ENCODE peak calls at places on chromosomes 7 and 10, in seven cellular contexts. L is stimulated activated naive CD8-positive, alpha-beta T cell treated with anti-CD3 and anti-CD28 coated beads, Interleukin-15, Interleukin-2, amounts not matched to agents 100 U/mL and 50 U/mL, for 24 hours; N is GM04503; H is ecto neural progenitor cell; C is prostate gland; J is lower lobe of right lung; M is DMS53. W is an unnamed sample.

GRCh38 chr7:27251513-27252306 is 9.1 kb downstream of the EVX1 start:
- DNase-seq in L (no peak), M (peak; percentile 85), J (no peak), H (peak; percentile 74), N (no peak), C (no peak), W (no peak)

GRCh38 chr10:4704034-4704545 is 121.9 kb upstream of the AKR1E2 start:
- DNase-seq in H (no peak), J (no peak), N (peak; percentile 82), C (no peak), M (no peak), L (no peak), W (no peak)

GRCh38 chr7:100607111-100607510 is 4.9 kb downstream of the PCOLCE start:
- DNase-seq in N (no peak), M (no peak), C (no peak), J (no peak), L (no peak), H (no peak), W (no peak)

GRCh38 chr10:3476186-3476585 is 303.6 kb upstream of the PITRM1 start:
- DNase-seq in J (no peak), N (peak; percentile 68), L (no peak), H (peak; percentile 43), C (no peak), M (no peak), W (no peak)

GRCh38 chr7:66413379-66414114 is 208.4 kb downstream of the TPST1 start:
- DNase-seq in N (no peak), C (peak; percentile 52), J (peak; percentile 90), L (peak; percentile 87), M (peak; percentile 100), H (peak; percentile 97), W (peak; percentile 92)

GRCh38 chr10:7659560-7659959 is 7.2 kb downstream of the ITIH5 start:
- DNase-seq in N (no peak), J (no peak), M (no peak), C (no peak), H (no peak), L (no peak), W (no peak)

GRCh38 chr7:134875867-134876266 is 96.4 kb downstream of the CALD1 start:
- DNase-seq in M (no peak), N (peak; percentile 32), L (no peak), J (no peak), H (no peak), C (no peak), W (no peak)

GRCh38 chr10:108957681-108958080 is 965.6 kb downstream of the XPNPEP1 start:
- DNase-seq in N (peak; percentile 33), C (no peak), L (no peak), J (no peak), M (no peak), H (no peak), W (no peak)

GRCh38 chr10:60488111-60488669 is 98.5 kb upstream of the ANK3 start:
- DNase-seq in J (no peak), H (no peak), M (no peak), C (no peak), N (no peak), L (no peak), W (no peak)

GRCh38 chr7:114081606-114082425 is 163.0 kb upstream of the PPP1R3A start:
- DNase-seq in H (no peak), M (peak; percentile 85), C (no peak), J (no peak), N (peak; percentile 18), L (no peak), W (no peak)

GRCh38 chr7:66529889-66530615 is 98.6 kb upstream of the KCTD7 start:
- DNase-seq in N (no peak), H (no peak), M (peak; percentile 55), J (no peak), L (no peak), C (no peak), W (no peak)

GRCh38 chr7:96855139-96855538 is 145.5 kb upstream of the SEM1 start:
- DNase-seq in N (no peak), M (no peak), L (no peak), H (no peak), C (no peak), J (no peak), W (no peak)

W was measured in esophagus muscularis mucosa.